ENCODE peak calls at places on chromosome 22, in nine cellular contexts. F is adrenal gland, W is fibroblast of lung, B is neural progenitor cell, K is tibial artery, S is A549, G is endothelial cell of umbilical vein, V is H1, P is right atrium auricular region. L is an unnamed sample.

GRCh38 chr22:19291580-19292261 is at the start of gene CLTCL1:
- DNase-seq in P (peak; percentile 63), K (peak; percentile 59), G (peak; percentile 70), S (peak; percentile 70), F (peak; percentile 86), B (peak; percentile 96), V (peak; percentile 13), W (peak; percentile 73), L (peak; percentile 83)

GRCh38 chr22:19019029-19019678 is 83.1 kb upstream of the PRODH start:
- DNase-seq in F (no peak), B (no peak), S (no peak), V (no peak), W (no peak), K (no peak), G (no peak), P (no peak), L (no peak)

GRCh38 chr22:19275104-19275503 is 16.4 kb downstream of the CLTCL1 start:
- DNase-seq in G (no peak), S (no peak), F (no peak), V (no peak), P (no peak), W (no peak), B (no peak), K (no peak), L (no peak)

GRCh38 chr22:36225333-36225922 is 13.9 kb downstream of the APOL2 start:
- DNase-seq in V (no peak), S (no peak), P (no peak), F (no peak), G (no peak), B (no peak), K (no peak), W (no peak), L (no peak)

GRCh38 chr22:32080904-32081303 is 37.8 kb downstream of the SLC5A1 start:
- DNase-seq in F (peak; percentile 19), W (peak; percentile 60), P (no peak), B (peak; percentile 56), K (no peak), S (peak; percentile 60), V (no peak), G (peak; percentile 11), L (peak; percentile 16)

GRCh38 chr22:36301384-36301828 is 48.5 kb downstream of the APOL1 start:
- DNase-seq in B (peak; percentile 81), F (peak; percentile 75), P (peak; percentile 80), G (peak; percentile 60), S (peak; percentile 70), V (peak; percentile 71), W (peak; percentile 76), K (peak; percentile 58), L (peak; percentile 84)

GRCh38 chr22:30208631-30209603 is 37.6 kb downstream of the LIF start:
- DNase-seq in P (peak; percentile 87), W (peak; percentile 95), B (no peak), F (peak; percentile 92), G (peak; percentile 70), V (no peak), K (peak; percentile 74), S (peak; percentile 71), L (no peak)

GRCh38 chr22:43060213-43060612 is 29.0 kb downstream of the TTLL1 start:
- DNase-seq in P (no peak), W (peak; percentile 12), K (no peak), S (peak; percentile 33), B (peak; percentile 67), V (peak; percentile 54), G (peak; percentile 35), F (no peak), L (peak; percentile 42)

DNA sequence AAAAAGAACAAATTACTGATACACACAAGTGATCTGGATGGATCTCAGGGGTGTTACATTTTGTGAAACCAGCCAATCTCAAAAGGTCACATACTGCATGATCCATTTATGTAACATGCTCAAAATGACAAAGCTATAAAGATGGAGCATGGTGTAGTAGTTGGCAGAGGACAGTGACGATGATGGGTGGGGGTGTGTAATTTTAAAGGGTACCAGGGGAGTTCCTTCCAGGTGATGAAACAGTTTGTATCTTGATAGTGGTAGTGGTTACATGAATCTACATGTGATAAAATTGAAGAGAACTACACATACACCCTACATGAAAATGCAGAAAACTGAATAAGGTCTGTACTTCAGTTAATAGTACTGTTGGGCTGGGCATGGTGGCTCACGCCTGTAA is 17.1 kb downstream of the TMEM184B start:
- DNase-seq in V (no peak), G (no peak), W (no peak), B (no peak), P (no peak), S (no peak), F (no peak), K (no peak), L (no peak)
- H3K4me1 ChIP-seq in V (peaks cover 3% of the 10 kb centered on the region), G (peaks cover 25% of the 10 kb centered on the region), W (peaks cover 17% of the 10 kb centered on the region), B (peaks cover 20% of the 10 kb centered on the region), P (no peaks in the 10 kb centered on the region), S (peaks cover 6% of the 10 kb centered on the region), F (peaks cover 15% of the 10 kb centered on the region), K (no peaks in the 10 kb centered on the region), L (peaks cover 18% of the 10 kb centered on the region)

GRCh38 chr22:26673485-26673884 is 16.1 kb downstream of the MIAT start:
- DNase-seq in V (no peak), K (no peak), P (no peak), F (no peak), B (no peak), W (peak; percentile 12), S (no peak), G (no peak), L (no peak)

GRCh38 chr22:26672590-26673468 is 15.4 kb downstream of the MIAT start:
- DNase-seq in P (peak; percentile 96), S (peak; percentile 94), B (peak; percentile 94), V (peak; percentile 80), F (peak; percentile 94), K (peak; percentile 94), G (peak; percentile 76), W (peak; percentile 96), L (peak; percentile 92)

GRCh38 chr22:26672060-26672471 is 14.7 kb downstream of the MIAT start:
- DNase-seq in B (no peak), P (no peak), W (no peak), G (no peak), S (no peak), K (no peak), V (no peak), F (no peak), L (no peak)

GRCh38 chr22:26675687-26676273 is 18.4 kb downstream of the MIAT start:
- DNase-seq in W (no peak), F (no peak), B (no peak), K (no peak), P (no peak), S (no peak), G (no peak), V (no peak), L (no peak)

DNA sequence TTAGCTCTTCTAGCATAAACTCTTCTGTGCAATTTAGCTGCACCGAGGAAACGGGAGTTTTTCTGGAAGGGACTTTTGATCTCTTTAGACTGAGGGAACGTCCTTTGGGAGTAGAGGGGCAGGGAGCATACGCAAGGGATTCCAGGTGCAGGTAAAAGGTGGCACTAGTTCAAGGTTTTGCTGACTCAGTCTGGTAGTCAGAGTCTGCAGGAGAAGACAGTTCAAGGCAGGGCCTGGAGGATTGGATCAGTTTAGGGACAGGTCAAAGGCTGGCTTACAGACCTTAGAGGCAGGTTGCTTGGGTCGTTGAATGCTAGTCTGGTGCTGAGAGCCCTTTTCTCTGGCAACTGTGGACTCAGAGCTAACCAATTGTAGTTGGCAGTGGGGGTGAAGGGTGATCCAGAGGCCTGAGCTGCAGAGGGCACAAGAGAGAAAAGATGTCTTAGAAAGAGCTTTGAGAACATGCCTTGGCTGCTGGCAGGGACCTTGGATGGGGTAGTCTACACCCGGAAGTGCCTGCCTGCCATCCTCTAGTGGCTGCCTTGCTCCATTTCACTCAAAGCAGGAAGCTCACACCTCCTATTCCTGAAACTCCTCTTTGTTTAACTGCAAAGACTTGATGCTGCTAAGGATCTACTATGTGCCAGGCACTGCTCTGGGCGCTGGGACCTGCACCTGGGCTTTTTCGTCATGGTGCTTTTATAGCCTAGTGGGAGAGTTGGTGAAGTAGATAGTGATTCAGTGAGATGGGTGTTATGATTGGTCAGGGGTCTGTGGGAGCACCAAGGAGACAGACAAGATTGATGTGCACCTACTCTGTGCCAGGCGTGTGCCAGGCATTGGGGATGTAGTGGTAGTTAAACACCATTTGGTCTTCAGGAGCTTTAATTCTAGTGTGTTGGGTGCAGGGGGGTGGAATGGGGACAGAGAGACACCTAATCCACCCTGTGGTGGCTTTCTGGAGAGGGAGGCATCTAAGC is 17.1 kb downstream of the MIAT start:
- DNase-seq in B (no peak), K (no peak), P (no peak), G (no peak), F (no peak), V (no peak), W (no peak), S (no peak), L (no peak)
- H3K4me3 ChIP-seq in B (no peak overlapping the region), K (peak overlapping the region; percentile 92), P (no peak overlapping the region), G (no peak overlapping the region), F (no peak overlapping the region), V (no peak overlapping the region), W (peak overlapping the region; percentile 80), S (peak overlapping the region; percentile 92), L (no peak overlapping the region)

DNA sequence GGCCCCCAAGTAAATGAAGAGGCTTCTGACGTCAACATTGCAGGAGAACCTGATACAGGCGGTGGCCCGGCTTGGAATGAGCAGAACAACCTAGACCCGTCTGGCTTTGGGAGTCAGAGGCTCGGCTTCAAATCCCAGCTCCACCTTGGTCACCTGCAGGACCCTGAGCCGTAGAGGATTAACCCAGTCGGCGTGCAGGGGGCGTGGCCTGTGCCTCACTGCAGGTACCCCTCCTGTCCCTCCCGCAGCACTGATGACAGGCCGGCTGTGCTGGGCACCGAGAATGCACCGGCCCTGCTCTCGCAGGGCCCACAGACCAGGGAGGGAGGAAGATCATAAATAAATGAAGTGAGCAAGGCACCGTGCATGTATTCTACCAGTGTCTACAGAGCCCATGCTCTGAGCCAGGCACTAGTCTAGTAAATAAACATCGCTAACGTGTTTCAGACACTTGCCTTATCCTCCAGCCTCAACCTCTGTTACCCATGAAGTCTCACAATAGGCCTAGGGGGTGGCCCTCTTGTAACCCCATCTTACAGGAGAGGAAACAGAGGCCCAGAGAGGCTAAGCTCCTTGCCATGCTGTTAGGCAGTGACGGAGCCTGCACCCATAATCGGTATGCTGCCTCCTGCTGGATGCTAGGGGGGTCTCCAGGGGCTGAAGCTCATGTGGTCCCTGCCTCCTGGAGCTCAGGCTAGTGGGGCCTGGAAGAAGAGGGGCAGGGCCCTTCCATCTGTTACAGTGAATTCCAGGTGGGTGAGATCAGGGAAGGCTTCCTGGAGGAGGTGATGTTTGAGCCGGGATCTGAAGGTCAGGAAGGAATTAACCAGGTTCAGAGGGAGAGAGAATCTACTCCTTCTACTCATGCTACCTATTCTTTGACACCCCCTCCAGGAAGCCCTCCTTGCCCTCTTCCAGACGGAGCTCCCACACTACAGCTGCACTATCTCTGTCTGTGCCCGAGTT is 53.4 kb downstream of the RTL6 start:
- DNase-seq in V (peak; percentile 34), W (no peak), B (peak; percentile 53), S (no peak), K (peak; percentile 13), G (no peak), F (no peak), P (no peak), L (no peak)
- TF ChIP-seq CTCF in V (peak; percentile 62), W (no peak), B (peak; percentile 55), S (no peak), K (no peak), G (no peak), F (no peak), P (no peak), L (no peak)

DNA sequence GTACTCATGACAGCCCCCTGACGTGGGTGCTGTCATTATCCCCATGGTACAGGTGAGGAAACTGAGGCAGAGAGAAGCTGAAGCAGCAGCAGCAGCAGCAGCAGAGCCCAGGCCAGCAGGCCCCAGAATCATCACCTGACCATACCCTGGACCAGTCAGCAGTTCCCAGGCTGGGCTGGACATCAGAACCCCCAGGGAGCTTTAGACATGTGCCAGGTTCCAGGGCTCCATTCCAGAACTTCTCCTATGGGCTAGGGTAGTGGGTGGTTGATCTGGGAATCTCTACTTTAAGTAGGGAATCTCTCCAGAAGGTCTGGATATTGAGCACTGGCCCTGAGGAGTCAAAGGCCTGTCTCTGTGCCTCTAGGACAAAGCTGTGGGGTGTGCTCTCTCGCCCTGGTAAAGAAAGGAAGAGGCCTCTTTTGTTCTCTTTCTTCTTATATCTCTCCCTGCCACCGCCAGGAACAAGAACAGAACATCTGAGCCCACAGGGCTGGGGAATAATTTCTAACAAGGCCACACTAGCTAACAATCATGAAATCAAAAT is 26.6 kb downstream of the MAFF start:
- DNase-seq in G (no peak), F (no peak), K (no peak), B (no peak), P (no peak), V (no peak), W (no peak), S (no peak), L (no peak)
- H3K4me1 ChIP-seq in G (peaks cover 40% of the 10 kb centered on the region), F (peaks cover 32% of the 10 kb centered on the region), K (no peaks in the 10 kb centered on the region), B (peaks cover 10% of the 10 kb centered on the region), P (no peaks in the 10 kb centered on the region), V (no peaks in the 10 kb centered on the region), W (peaks cover 7% of the 10 kb centered on the region), S (peaks cover 39% of the 10 kb centered on the region), L (peaks cover 26% of the 10 kb centered on the region)

L was measured in thyroid gland.